ENCODE peak calls at places on chromosomes 16 and 17, in nine cellular contexts. F, E, I, A, N, J, G, D and B are unnamed samples.

GRCh38 chr17:68909066-68909465 is 46.1 kb downstream of the ABCA8 start:
- DNase-seq in J (peak; percentile 15), A (peak; percentile 80), I (peak; percentile 83), G (peak; percentile 40), F (no peak), N (peak; percentile 85), E (no peak), D (peak; percentile 72), B (peak; percentile 10)

GRCh38 chr16:31181102-31181830 is 1.3 kb downstream of the FUS start:
- DNase-seq in A (no peak), G (peak; percentile 59), I (peak; percentile 43), F (no peak), N (peak; percentile 30), E (no peak), D (no peak), J (no peak), B (peak; percentile 41)

GRCh38 chr16:66286527-66286926 is 80.0 kb upstream of the CDH5 start:
- DNase-seq in I (no peak), N (no peak), D (no peak), J (peak; percentile 2), E (no peak), F (no peak), A (no peak), G (no peak), B (no peak)

GRCh38 chr17:50060951-50061712 is 5.2 kb downstream of the ITGA3 start:
- DNase-seq in E (peak; percentile 91), D (no peak), G (peak; percentile 91), A (no peak), F (no peak), J (peak; percentile 65), N (peak; percentile 70), I (peak; percentile 93), B (no peak)

GRCh38 chr17:73160980-73161630 is 3.7 kb upstream of the SSTR2 start:
- DNase-seq in G (no peak), I (no peak), E (no peak), J (no peak), F (no peak), N (no peak), A (no peak), D (no peak), B (no peak)

GRCh38 chr17:80252871-80253270 is 7.8 kb upstream of the RNF213 start:
- DNase-seq in G (no peak), N (peak; percentile 83), J (peak; percentile 79), I (no peak), E (peak; percentile 41), F (peak; percentile 77), A (peak; percentile 46), D (no peak), B (peak; percentile 72)

GRCh38 chr17:69961488-69962145 is 113.4 kb upstream of the KCNJ16 start:
- DNase-seq in A (no peak), G (peak; percentile 19), N (peak; percentile 34), E (no peak), F (no peak), D (peak; percentile 67), I (no peak), J (peak; percentile 11), B (no peak)

GRCh38 chr16:73152731-73153130 is 104.8 kb upstream of the ZFHX3 start:
- DNase-seq in G (no peak), F (no peak), N (no peak), A (no peak), I (no peak), D (no peak), E (peak; percentile 73), J (no peak), B (no peak)

GRCh38 chr16:67361038-67361437 is 32.3 kb downstream of the TPPP3 start:
- DNase-seq in I (no peak), G (no peak), A (no peak), E (no peak), N (no peak), J (no peak), D (no peak), F (no peak), B (no peak)

GRCh38 chr17:64216385-64217248 is 46.4 kb downstream of the TEX2 start:
- DNase-seq in E (no peak), F (no peak), D (no peak), J (peak; percentile 64), A (no peak), I (peak; percentile 46), G (peak; percentile 37), N (no peak), B (no peak)
- TF ChIP-seq CTCF in E (peak; percentile 13), F (no peak), D (peak; percentile 1), J (no peak), A (no peak), I (no peak), G (peak; percentile 20), N (peak; percentile 21), B (peak; percentile 52)

GRCh38 chr17:76982408-76983074 is 114.3 kb downstream of the MGAT5B start:
- DNase-seq in J (no peak), N (no peak), I (no peak), F (no peak), A (no peak), E (no peak), D (no peak), G (no peak), B (no peak)
- H3K4me3 ChIP-seq in J (no peak overlapping the region), N (no peak overlapping the region), I (no peak overlapping the region), F (no peak overlapping the region), A (no peak overlapping the region), E (no peak overlapping the region), D (no peak overlapping the region), G (no peak overlapping the region), B (no peak overlapping the region)

GRCh38 chr17:22703786-22704441 is 1011.6 kb downstream of the KCNJ18 start:
- DNase-seq in I (no peak), F (no peak), A (no peak), N (no peak), G (no peak), D (no peak), E (no peak), J (no peak), B (no peak)

GRCh38 chr17:22704674-22705073 is 1012.4 kb downstream of the KCNJ18 start:
- DNase-seq in J (no peak), A (no peak), D (no peak), E (no peak), G (no peak), F (no peak), N (peak; percentile 8), I (no peak), B (no peak)

GRCh38 chr17:22703204-22703603 is 1010.9 kb downstream of the KCNJ18 start:
- DNase-seq in J (no peak), D (no peak), I (no peak), A (no peak), N (no peak), G (no peak), E (no peak), F (no peak), B (no peak)

DNA sequence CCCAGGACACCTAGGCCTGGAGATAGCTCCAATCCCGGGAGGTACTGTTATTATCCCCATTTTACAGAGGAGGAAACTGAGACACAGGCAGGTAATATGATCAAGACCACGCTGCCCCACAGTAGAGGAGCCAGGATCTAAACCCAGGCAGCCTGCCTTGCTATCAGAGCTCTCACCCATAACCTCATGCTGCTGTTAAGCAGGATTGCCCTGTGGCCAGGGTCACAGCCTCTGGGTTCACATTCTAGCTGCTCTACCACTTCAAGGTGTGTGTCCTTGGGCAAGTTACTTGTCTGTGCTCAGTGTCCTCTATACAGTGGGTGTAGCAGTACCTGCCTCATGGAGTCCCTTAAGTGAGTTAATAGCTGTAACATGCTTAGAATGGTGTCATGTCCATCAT is 1015.3 kb downstream of the KCNJ18 start:
- DNase-seq in A (no peak), G (no peak), F (no peak), N (no peak), E (no peak), J (no peak), D (no peak), I (no peak), B (no peak)
- H3K27me3 ChIP-seq in A (no peaks in the 10 kb centered on the region), G (no peaks in the 10 kb centered on the region), F (no peaks in the 10 kb centered on the region), N (no peaks in the 10 kb centered on the region), E (no peaks in the 10 kb centered on the region), J (no peaks in the 10 kb centered on the region), D (no peaks in the 10 kb centered on the region), I (no peaks in the 10 kb centered on the region), B (no peaks in the 10 kb centered on the region)

GRCh38 chr16:62256406-62256805 is 220.2 kb upstream of the CDH8 start:
- DNase-seq in D (no peak), J (no peak), I (no peak), G (no peak), N (no peak), E (no peak), A (no peak), F (no peak), B (no peak)
- TF ChIP-seq CTCF in D (no peak), J (no peak), I (no peak), G (no peak), N (peak; percentile 40), E (no peak), A (peak; percentile 11), F (no peak), B (no peak)

GRCh38 chr17:7216242-7217112 is 3.2 kb downstream of the DLG4 start:
- DNase-seq in G (no peak), J (no peak), F (no peak), E (no peak), N (no peak), A (no peak), I (no peak), D (no peak), B (no peak)

GRCh38 chr17:7218166-7218565 is 1.5 kb downstream of the DLG4 start:
- DNase-seq in D (no peak), F (no peak), G (no peak), A (no peak), I (no peak), J (no peak), N (no peak), E (peak; percentile 64), B (no peak)

GRCh38 chr17:7215652-7216139 is 3.9 kb downstream of the DLG4 start:
- DNase-seq in G (no peak), I (no peak), N (no peak), J (no peak), E (no peak), D (no peak), F (no peak), A (no peak), B (no peak)

GRCh38 chr17:7218774-7219173 is 862 bp downstream of the DLG4 start:
- DNase-seq in I (no peak), G (no peak), F (no peak), D (no peak), E (no peak), N (no peak), A (no peak), J (no peak), B (no peak)

GRCh38 chr17:7217113-7217987 is 2.3 kb downstream of the DLG4 start:
- DNase-seq in F (no peak), J (peak; percentile 64), N (peak; percentile 45), A (no peak), D (no peak), E (peak; percentile 79), G (peak; percentile 74), I (peak; percentile 84), B (no peak)
- H3K4me3 ChIP-seq in F (peak overlapping the region; percentile 22), J (no peak overlapping the region), N (peak overlapping the region; percentile 65), A (peak overlapping the region; percentile 41), D (peak overlapping the region; percentile 72), E (peak overlapping the region; percentile 61), G (peak overlapping the region; percentile 51), I (peak overlapping the region; percentile 47), B (no peak overlapping the region)

GRCh38 chr16:58948244-58948643 is 214.1 kb upstream of the GOT2 start:
- DNase-seq in F (no peak), N (no peak), E (no peak), D (no peak), G (no peak), A (no peak), J (no peak), I (no peak), B (no peak)
- H3K27me3 ChIP-seq in F (no peaks in the 10 kb centered on the region), N (peaks cover 4% of the 10 kb centered on the region), E (no peaks in the 10 kb centered on the region), D (no peaks in the 10 kb centered on the region), G (no peaks in the 10 kb centered on the region), A (no peaks in the 10 kb centered on the region), J (no peaks in the 10 kb centered on the region), I (no peaks in the 10 kb centered on the region), B (no peaks in the 10 kb centered on the region)